ENCODE peak calls at places on chromosomes 7 and 10, in seven cellular contexts. One of them, this sample, is unnamed.

GRCh38 chr7:81111358-81111757 is 192.5 kb upstream of the SEMA3C start:
- DNase-seq in psoas muscle: no peak
- DNase-seq in AG09309: peak
- DNase-seq in fibroblast of the aortic adventitia: peak
- DNase-seq in GM20000: no peak
- DNase-seq in omental fat pad: no peak
- DNase-seq in upper lobe of right lung: no peak
- DNase-seq in this sample: no peak

GRCh38 chr10:9157656-9158055 is 1103.2 kb downstream of the GATA3 start:
- DNase-seq in omental fat pad: no peak
- DNase-seq in fibroblast of the aortic adventitia: no peak
- DNase-seq in upper lobe of right lung: no peak
- DNase-seq in psoas muscle: no peak
- DNase-seq in GM20000: no peak
- DNase-seq in AG09309: no peak
- DNase-seq in this sample: no peak

GRCh38 chr10:85280014-85280413 is 951.6 kb downstream of the CCSER2 start:
- DNase-seq in psoas muscle: no peak
- DNase-seq in omental fat pad: no peak
- DNase-seq in upper lobe of right lung: peak
- DNase-seq in GM20000: no peak
- DNase-seq in AG09309: no peak
- DNase-seq in fibroblast of the aortic adventitia: no peak
- DNase-seq in this sample: no peak

GRCh38 chr7:47371733-47372368 is 210.1 kb downstream of the TNS3 start:
- DNase-seq in upper lobe of right lung: peak
- DNase-seq in AG09309: no peak
- DNase-seq in GM20000: no peak
- DNase-seq in psoas muscle: peak
- DNase-seq in omental fat pad: peak
- DNase-seq in fibroblast of the aortic adventitia: no peak
- DNase-seq in this sample: peak

GRCh38 chr7:36526720-36527548 is 137.3 kb downstream of the ANLN start:
- DNase-seq in psoas muscle: no peak
- DNase-seq in fibroblast of the aortic adventitia: peak
- DNase-seq in AG09309: peak
- DNase-seq in GM20000: peak
- DNase-seq in upper lobe of right lung: no peak
- DNase-seq in omental fat pad: no peak
- DNase-seq in this sample: peak

GRCh38 chr7:133602291-133602690 is 349.4 kb downstream of the EXOC4 start:
- DNase-seq in psoas muscle: no peak
- DNase-seq in upper lobe of right lung: no peak
- DNase-seq in omental fat pad: no peak
- DNase-seq in AG09309: peak
- DNase-seq in fibroblast of the aortic adventitia: peak
- DNase-seq in GM20000: no peak
- DNase-seq in this sample: no peak

GRCh38 chr7:15199482-15199881 is 296.9 kb upstream of the DGKB start:
- DNase-seq in AG09309: no peak
- DNase-seq in upper lobe of right lung: no peak
- DNase-seq in GM20000: no peak
- DNase-seq in omental fat pad: no peak
- DNase-seq in fibroblast of the aortic adventitia: peak
- DNase-seq in psoas muscle: no peak
- DNase-seq in this sample: no peak

GRCh38 chr7:139771001-139771956 is 6.5 kb downstream of the HIPK2 start:
- DNase-seq in fibroblast of the aortic adventitia: peak
- DNase-seq in GM20000: no peak
- DNase-seq in omental fat pad: no peak
- DNase-seq in psoas muscle: no peak
- DNase-seq in upper lobe of right lung: no peak
- DNase-seq in AG09309: peak
- DNase-seq in this sample: peak

GRCh38 chr10:129966831-129967578 is 2.9 kb upstream of the EBF3 start:
- DNase-seq in psoas muscle: no peak
- DNase-seq in omental fat pad: no peak
- DNase-seq in upper lobe of right lung: no peak
- DNase-seq in AG09309: no peak
- DNase-seq in GM20000: peak
- DNase-seq in fibroblast of the aortic adventitia: no peak
- DNase-seq in this sample: no peak

DNA sequence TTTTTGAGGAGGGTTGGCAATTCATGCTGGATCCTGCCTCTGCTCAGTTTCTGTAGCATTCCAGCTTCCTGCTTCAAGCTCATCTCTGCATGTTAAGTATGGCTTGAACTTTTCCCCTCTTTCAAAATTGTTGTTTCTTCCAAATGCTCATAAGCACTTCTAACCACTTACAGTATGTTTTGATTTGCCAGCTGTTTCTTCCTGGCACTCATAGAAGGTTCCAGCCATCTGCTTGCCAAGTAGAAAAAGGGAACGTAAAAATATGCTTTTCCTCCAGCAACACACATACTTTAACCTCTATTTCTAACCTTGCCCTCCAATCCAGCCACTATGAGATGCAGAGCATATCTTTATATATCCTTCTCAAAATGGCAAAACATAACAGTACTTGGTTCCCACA is 692.6 kb upstream of the COBL start:
- DNase-seq in psoas muscle: no peak
- DNase-seq in upper lobe of right lung: no peak
- DNase-seq in fibroblast of the aortic adventitia: no peak
- DNase-seq in AG09309: no peak
- DNase-seq in GM20000: no peak
- DNase-seq in omental fat pad: no peak
- DNase-seq in this sample: no peak
- TF ChIP-seq CTCF in psoas muscle: no peak
- TF ChIP-seq CTCF in upper lobe of right lung: no peak
- TF ChIP-seq CTCF in fibroblast of the aortic adventitia: no peak
- TF ChIP-seq CTCF in AG09309: no peak
- TF ChIP-seq CTCF in GM20000: no peak
- TF ChIP-seq CTCF in omental fat pad: no peak
- TF ChIP-seq CTCF in this sample: no peak

DNA sequence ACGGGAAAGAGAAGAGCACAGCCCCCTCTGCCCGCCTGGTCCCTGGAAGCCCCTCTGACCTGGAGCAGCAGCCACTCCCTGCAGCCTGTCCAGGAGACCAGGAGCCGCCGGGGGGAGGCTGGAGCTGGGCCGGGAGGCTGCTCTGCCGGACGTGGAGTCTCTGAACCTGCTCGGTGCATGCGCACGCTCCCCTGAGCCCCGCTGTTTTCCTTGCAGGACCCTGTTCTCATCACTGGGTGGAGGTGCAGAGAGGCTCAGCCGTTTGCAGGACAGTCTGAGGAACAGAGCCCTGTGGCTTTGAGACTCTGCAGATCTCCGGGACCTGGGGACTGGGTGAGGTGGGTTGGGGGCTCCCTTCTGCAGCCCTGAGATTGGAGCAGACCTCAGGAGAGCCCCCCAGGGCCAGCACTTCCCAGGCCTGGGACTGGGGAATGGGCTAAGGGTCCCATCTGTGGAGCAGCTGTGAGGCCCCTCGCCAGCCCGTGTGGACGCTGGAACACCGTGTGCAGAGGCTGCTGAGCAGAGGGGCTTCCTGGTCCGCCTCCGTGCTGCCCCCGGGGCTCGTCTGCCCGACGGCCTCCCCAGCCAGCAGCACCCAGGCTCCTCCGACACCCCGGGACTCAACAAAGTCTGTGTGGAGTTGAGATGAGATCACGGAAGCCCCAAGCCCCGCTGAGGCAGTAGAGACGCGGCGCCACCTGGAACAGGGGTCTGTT is 48.5 kb upstream of the ADGRA1 start:
- DNase-seq in fibroblast of the aortic adventitia: no peak
- DNase-seq in GM20000: no peak
- DNase-seq in AG09309: no peak
- DNase-seq in psoas muscle: no peak
- DNase-seq in upper lobe of right lung: no peak
- DNase-seq in omental fat pad: no peak
- DNase-seq in this sample: no peak
- TF ChIP-seq CTCF in fibroblast of the aortic adventitia: no peak
- TF ChIP-seq CTCF in GM20000: no peak
- TF ChIP-seq CTCF in AG09309: no peak
- TF ChIP-seq CTCF in psoas muscle: no peak
- TF ChIP-seq CTCF in upper lobe of right lung: no peak
- TF ChIP-seq CTCF in omental fat pad: no peak
- TF ChIP-seq CTCF in this sample: no peak

DNA sequence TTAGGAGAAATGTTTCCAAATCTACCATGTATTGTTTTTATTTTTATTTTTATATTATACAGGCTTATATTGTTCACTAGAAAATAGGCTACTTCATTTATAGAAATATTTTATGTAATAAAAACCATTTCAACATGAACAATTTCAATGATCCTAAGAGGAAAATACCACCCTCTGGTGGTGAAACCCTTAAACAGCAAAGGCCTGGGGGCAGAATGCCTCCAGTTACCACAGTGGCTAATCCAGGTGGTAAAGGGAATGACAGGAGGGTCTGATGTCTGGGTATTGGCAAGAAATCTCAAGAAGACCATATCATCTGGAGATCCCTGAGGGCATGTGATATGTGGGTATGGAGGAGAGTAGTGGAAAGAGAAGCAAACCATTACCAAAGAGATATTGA is 19.3 kb downstream of the MACC1 start:
- DNase-seq in omental fat pad: no peak
- DNase-seq in fibroblast of the aortic adventitia: peak
- DNase-seq in upper lobe of right lung: no peak
- DNase-seq in psoas muscle: no peak
- DNase-seq in GM20000: no peak
- DNase-seq in AG09309: no peak
- DNase-seq in this sample: peak
- TF ChIP-seq CTCF in omental fat pad: no peak
- TF ChIP-seq CTCF in fibroblast of the aortic adventitia: peak
- TF ChIP-seq CTCF in upper lobe of right lung: peak
- TF ChIP-seq CTCF in psoas muscle: peak
- TF ChIP-seq CTCF in GM20000: peak
- TF ChIP-seq CTCF in AG09309: no peak
- TF ChIP-seq CTCF in this sample: peak

GRCh38 chr10:110163841-110164240 is 43.6 kb upstream of the MXI1 start:
- DNase-seq in omental fat pad: no peak
- DNase-seq in GM20000: no peak
- DNase-seq in psoas muscle: no peak
- DNase-seq in AG09309: no peak
- DNase-seq in upper lobe of right lung: no peak
- DNase-seq in fibroblast of the aortic adventitia: no peak
- DNase-seq in this sample: no peak
- TF ChIP-seq CTCF in omental fat pad: no peak
- TF ChIP-seq CTCF in GM20000: no peak
- TF ChIP-seq CTCF in psoas muscle: no peak
- TF ChIP-seq CTCF in AG09309: no peak
- TF ChIP-seq CTCF in upper lobe of right lung: no peak
- TF ChIP-seq CTCF in fibroblast of the aortic adventitia: no peak
- TF ChIP-seq CTCF in this sample: no peak

GRCh38 chr10:124825702-124826101 is 24.1 kb downstream of the ABRAXAS2 start:
- DNase-seq in AG09309: no peak
- DNase-seq in psoas muscle: no peak
- DNase-seq in GM20000: no peak
- DNase-seq in fibroblast of the aortic adventitia: no peak
- DNase-seq in omental fat pad: no peak
- DNase-seq in upper lobe of right lung: no peak
- DNase-seq in this sample: no peak

GRCh38 chr10:124831116-124831515 is 29.5 kb downstream of the ABRAXAS2 start:
- DNase-seq in GM20000: no peak
- DNase-seq in omental fat pad: no peak
- DNase-seq in psoas muscle: no peak
- DNase-seq in upper lobe of right lung: no peak
- DNase-seq in fibroblast of the aortic adventitia: no peak
- DNase-seq in AG09309: no peak
- DNase-seq in this sample: no peak

GRCh38 chr10:124829447-124830115 is 28.0 kb downstream of the ABRAXAS2 start:
- DNase-seq in GM20000: no peak
- DNase-seq in upper lobe of right lung: no peak
- DNase-seq in psoas muscle: no peak
- DNase-seq in fibroblast of the aortic adventitia: no peak
- DNase-seq in AG09309: no peak
- DNase-seq in omental fat pad: no peak
- DNase-seq in this sample: no peak

GRCh38 chr10:124827474-124827873 is 25.9 kb downstream of the ABRAXAS2 start:
- DNase-seq in fibroblast of the aortic adventitia: peak
- DNase-seq in omental fat pad: no peak
- DNase-seq in AG09309: peak
- DNase-seq in upper lobe of right lung: no peak
- DNase-seq in psoas muscle: no peak
- DNase-seq in GM20000: peak
- DNase-seq in this sample: peak

GRCh38 chr10:124830445-124830844 is 28.8 kb downstream of the ABRAXAS2 start:
- DNase-seq in GM20000: no peak
- DNase-seq in upper lobe of right lung: no peak
- DNase-seq in psoas muscle: no peak
- DNase-seq in AG09309: no peak
- DNase-seq in fibroblast of the aortic adventitia: no peak
- DNase-seq in omental fat pad: no peak
- DNase-seq in this sample: no peak
- TF ChIP-seq CTCF in GM20000: no peak
- TF ChIP-seq CTCF in upper lobe of right lung: no peak
- TF ChIP-seq CTCF in psoas muscle: no peak
- TF ChIP-seq CTCF in AG09309: no peak
- TF ChIP-seq CTCF in fibroblast of the aortic adventitia: no peak
- TF ChIP-seq CTCF in omental fat pad: no peak
- TF ChIP-seq CTCF in this sample: no peak

This sample was measured in Calu3.